ENCODE peak calls at places on chromosomes 12 and 14, in five cellular contexts. One of them, this sample, is unnamed.

GRCh38 chr12:60148109-60148508 is 552.3 kb downstream of the SLC16A7 start:
- DNase-seq in mesothelial cell of epicardium: no peak
- DNase-seq in DMS79 treated with DMSO at 0.1 percent for 48 hours: no peak
- DNase-seq in ELR: peak
- DNase-seq in frontal cortex: no peak
- DNase-seq in this sample: no peak

GRCh38 chr12:26466709-26467108 is 271.3 kb downstream of the SSPN start:
- DNase-seq in mesothelial cell of epicardium: no peak
- DNase-seq in DMS79 treated with DMSO at 0.1 percent for 48 hours: peak
- DNase-seq in ELR: no peak
- DNase-seq in frontal cortex: no peak
- DNase-seq in this sample: no peak

GRCh38 chr12:52010152-52010622 is 3.4 kb downstream of the TAMALIN start:
- DNase-seq in mesothelial cell of epicardium: peak
- DNase-seq in DMS79 treated with DMSO at 0.1 percent for 48 hours: no peak
- DNase-seq in ELR: peak
- DNase-seq in frontal cortex: peak
- DNase-seq in this sample: no peak

GRCh38 chr12:94714378-94714777 is 64.0 kb upstream of the TMCC3 start:
- DNase-seq in mesothelial cell of epicardium: no peak
- DNase-seq in DMS79 treated with DMSO at 0.1 percent for 48 hours: no peak
- DNase-seq in ELR: peak
- DNase-seq in frontal cortex: no peak
- DNase-seq in this sample: no peak

GRCh38 chr12:66516133-66516532 is 162.7 kb downstream of the GRIP1 start:
- DNase-seq in mesothelial cell of epicardium: no peak
- DNase-seq in DMS79 treated with DMSO at 0.1 percent for 48 hours: no peak
- DNase-seq in ELR: peak
- DNase-seq in frontal cortex: no peak
- DNase-seq in this sample: no peak

GRCh38 chr12:31965090-31965489 is 5.9 kb downstream of the RESF1 start:
- DNase-seq in mesothelial cell of epicardium: no peak
- DNase-seq in DMS79 treated with DMSO at 0.1 percent for 48 hours: no peak
- DNase-seq in ELR: no peak
- DNase-seq in frontal cortex: no peak
- DNase-seq in this sample: no peak

GRCh38 chr14:95078841-95079240 is 78.5 kb downstream of the DICER1 start:
- DNase-seq in mesothelial cell of epicardium: no peak
- DNase-seq in DMS79 treated with DMSO at 0.1 percent for 48 hours: no peak
- DNase-seq in ELR: no peak
- DNase-seq in frontal cortex: no peak
- DNase-seq in this sample: no peak

GRCh38 chr12:105946541-105946940 is 192.2 kb downstream of the NUAK1 start:
- DNase-seq in mesothelial cell of epicardium: no peak
- DNase-seq in DMS79 treated with DMSO at 0.1 percent for 48 hours: no peak
- DNase-seq in ELR: no peak
- DNase-seq in frontal cortex: no peak
- DNase-seq in this sample: no peak

GRCh38 chr14:30581283-30581625 is 22.3 kb downstream of the G2E3 start:
- DNase-seq in mesothelial cell of epicardium: no peak
- DNase-seq in DMS79 treated with DMSO at 0.1 percent for 48 hours: no peak
- DNase-seq in ELR: no peak
- DNase-seq in frontal cortex: no peak
- DNase-seq in this sample: no peak

GRCh38 chr12:101829639-101830390 is 944 bp downstream of the GNPTAB start:
- DNase-seq in mesothelial cell of epicardium: no peak
- DNase-seq in DMS79 treated with DMSO at 0.1 percent for 48 hours: peak
- DNase-seq in ELR: peak
- DNase-seq in frontal cortex: no peak
- DNase-seq in this sample: no peak

GRCh38 chr12:51533799-51534198 is 57.2 kb upstream of the SCN8A start:
- DNase-seq in mesothelial cell of epicardium: no peak
- DNase-seq in DMS79 treated with DMSO at 0.1 percent for 48 hours: peak
- DNase-seq in ELR: peak
- DNase-seq in frontal cortex: no peak
- DNase-seq in this sample: no peak

GRCh38 chr12:105334001-105334400 is 3.5 kb downstream of the C12orf75 start:
- DNase-seq in mesothelial cell of epicardium: no peak
- DNase-seq in DMS79 treated with DMSO at 0.1 percent for 48 hours: peak
- DNase-seq in ELR: peak
- DNase-seq in frontal cortex: no peak
- DNase-seq in this sample: no peak

GRCh38 chr12:127143020-127143419 is 1124.0 kb upstream of the TMEM132C start:
- DNase-seq in mesothelial cell of epicardium: no peak
- DNase-seq in DMS79 treated with DMSO at 0.1 percent for 48 hours: no peak
- DNase-seq in ELR: no peak
- DNase-seq in frontal cortex: no peak
- DNase-seq in this sample: no peak

GRCh38 chr14:100740196-100740825 is 13.6 kb downstream of the DLK1 start:
- DNase-seq in mesothelial cell of epicardium: no peak
- DNase-seq in DMS79 treated with DMSO at 0.1 percent for 48 hours: no peak
- DNase-seq in ELR: no peak
- DNase-seq in frontal cortex: no peak
- DNase-seq in this sample: no peak

GRCh38 chr14:59055439-59056045 is 132.9 kb upstream of the DAAM1 start:
- DNase-seq in mesothelial cell of epicardium: no peak
- DNase-seq in DMS79 treated with DMSO at 0.1 percent for 48 hours: peak
- DNase-seq in ELR: peak
- DNase-seq in frontal cortex: peak
- DNase-seq in this sample: no peak

GRCh38 chr12:8038659-8039114 is 6.2 kb downstream of the FOXJ2 start:
- DNase-seq in mesothelial cell of epicardium: no peak
- DNase-seq in DMS79 treated with DMSO at 0.1 percent for 48 hours: peak
- DNase-seq in ELR: no peak
- DNase-seq in frontal cortex: no peak
- DNase-seq in this sample: no peak

GRCh38 chr14:69980457-69981414 is 101.5 kb downstream of the SMOC1 start:
- DNase-seq in mesothelial cell of epicardium: no peak
- DNase-seq in DMS79 treated with DMSO at 0.1 percent for 48 hours: no peak
- DNase-seq in ELR: no peak
- DNase-seq in frontal cortex: peak
- DNase-seq in this sample: no peak

GRCh38 chr14:23024612-23025075 is 10.1 kb downstream of the PSMB5 start:
- DNase-seq in mesothelial cell of epicardium: no peak
- DNase-seq in DMS79 treated with DMSO at 0.1 percent for 48 hours: no peak
- DNase-seq in ELR: no peak
- DNase-seq in frontal cortex: no peak
- DNase-seq in this sample: no peak

GRCh38 chr14:50064993-50065392 is 51.4 kb downstream of the VCPKMT start:
- DNase-seq in mesothelial cell of epicardium: no peak
- DNase-seq in DMS79 treated with DMSO at 0.1 percent for 48 hours: no peak
- DNase-seq in ELR: peak
- DNase-seq in frontal cortex: no peak
- DNase-seq in this sample: no peak

GRCh38 chr12:116933512-116934246 is 22.9 kb downstream of the FBXW8 start:
- DNase-seq in mesothelial cell of epicardium: no peak
- DNase-seq in DMS79 treated with DMSO at 0.1 percent for 48 hours: no peak
- DNase-seq in ELR: no peak
- DNase-seq in frontal cortex: no peak
- DNase-seq in this sample: no peak

GRCh38 chr12:64694130-64695078 is 64.8 kb downstream of the GNS start:
- DNase-seq in mesothelial cell of epicardium: no peak
- DNase-seq in DMS79 treated with DMSO at 0.1 percent for 48 hours: no peak
- DNase-seq in ELR: no peak
- DNase-seq in frontal cortex: no peak
- DNase-seq in this sample: no peak

GRCh38 chr14:61575751-61576150 is 119.6 kb upstream of the HIF1A start:
- DNase-seq in mesothelial cell of epicardium: no peak
- DNase-seq in DMS79 treated with DMSO at 0.1 percent for 48 hours: no peak
- DNase-seq in ELR: peak
- DNase-seq in frontal cortex: no peak
- DNase-seq in this sample: no peak

GRCh38 chr12:14629832-14630688 is 62.4 kb upstream of the PLBD1 start:
- DNase-seq in mesothelial cell of epicardium: peak
- DNase-seq in DMS79 treated with DMSO at 0.1 percent for 48 hours: peak
- DNase-seq in ELR: peak
- DNase-seq in frontal cortex: peak
- DNase-seq in this sample: peak

GRCh38 chr14:94485944-94486841 is 10.2 kb upstream of the SERPINA9 start:
- DNase-seq in mesothelial cell of epicardium: peak
- DNase-seq in DMS79 treated with DMSO at 0.1 percent for 48 hours: peak
- DNase-seq in ELR: peak
- DNase-seq in frontal cortex: peak
- DNase-seq in this sample: no peak

GRCh38 chr12:117518594-117519270 is 157.3 kb upstream of the NOS1 start:
- DNase-seq in mesothelial cell of epicardium: no peak
- DNase-seq in DMS79 treated with DMSO at 0.1 percent for 48 hours: no peak
- DNase-seq in ELR: no peak
- DNase-seq in frontal cortex: no peak
- DNase-seq in this sample: no peak

GRCh38 chr12:90075685-90076084 is 367.0 kb upstream of the ATP2B1 start:
- DNase-seq in mesothelial cell of epicardium: no peak
- DNase-seq in DMS79 treated with DMSO at 0.1 percent for 48 hours: no peak
- DNase-seq in ELR: no peak
- DNase-seq in frontal cortex: no peak
- DNase-seq in this sample: no peak

GRCh38 chr14:21053184-21054122 is 4.2 kb upstream of the RNASE8 start:
- DNase-seq in mesothelial cell of epicardium: no peak
- DNase-seq in DMS79 treated with DMSO at 0.1 percent for 48 hours: no peak
- DNase-seq in ELR: no peak
- DNase-seq in frontal cortex: no peak
- DNase-seq in this sample: no peak

GRCh38 chr14:71472281-71472960 is 459.8 kb upstream of the RGS6 start:
- DNase-seq in mesothelial cell of epicardium: no peak
- DNase-seq in DMS79 treated with DMSO at 0.1 percent for 48 hours: peak
- DNase-seq in ELR: peak
- DNase-seq in frontal cortex: no peak
- DNase-seq in this sample: no peak

GRCh38 chr12:51391047-51391837 is at the start of gene GALNT6:
- DNase-seq in mesothelial cell of epicardium: peak
- DNase-seq in DMS79 treated with DMSO at 0.1 percent for 48 hours: no peak
- DNase-seq in ELR: peak
- DNase-seq in frontal cortex: peak
- DNase-seq in this sample: peak

GRCh38 chr14:58717821-58718220 is 80.1 kb downstream of the DACT1 start:
- DNase-seq in mesothelial cell of epicardium: no peak
- DNase-seq in DMS79 treated with DMSO at 0.1 percent for 48 hours: no peak
- DNase-seq in ELR: no peak
- DNase-seq in frontal cortex: no peak
- DNase-seq in this sample: no peak

GRCh38 chr12:85661461-85662208 is 174.6 kb downstream of the RASSF9 start:
- DNase-seq in mesothelial cell of epicardium: no peak
- DNase-seq in DMS79 treated with DMSO at 0.1 percent for 48 hours: no peak
- DNase-seq in ELR: no peak
- DNase-seq in frontal cortex: no peak
- DNase-seq in this sample: no peak

GRCh38 chr14:74975059-74975810 is 19.8 kb upstream of the PGF start:
- DNase-seq in mesothelial cell of epicardium: no peak
- DNase-seq in DMS79 treated with DMSO at 0.1 percent for 48 hours: no peak
- DNase-seq in ELR: no peak
- DNase-seq in frontal cortex: no peak
- DNase-seq in this sample: no peak

GRCh38 chr14:73764881-73765280 is 50.7 kb upstream of the PNMA1 start:
- DNase-seq in mesothelial cell of epicardium: no peak
- DNase-seq in DMS79 treated with DMSO at 0.1 percent for 48 hours: peak
- DNase-seq in ELR: no peak
- DNase-seq in frontal cortex: no peak
- DNase-seq in this sample: no peak

GRCh38 chr12:104420868-104421267 is 35.9 kb upstream of the CHST11 start:
- DNase-seq in mesothelial cell of epicardium: no peak
- DNase-seq in DMS79 treated with DMSO at 0.1 percent for 48 hours: no peak
- DNase-seq in ELR: no peak
- DNase-seq in frontal cortex: no peak
- DNase-seq in this sample: no peak

GRCh38 chr14:29222671-29223268 is 456.2 kb downstream of the FOXG1 start:
- DNase-seq in mesothelial cell of epicardium: no peak
- DNase-seq in DMS79 treated with DMSO at 0.1 percent for 48 hours: peak
- DNase-seq in ELR: peak
- DNase-seq in frontal cortex: no peak
- DNase-seq in this sample: no peak

GRCh38 chr12:84874125-84874824 is 38.3 kb downstream of the SLC6A15 start:
- DNase-seq in mesothelial cell of epicardium: no peak
- DNase-seq in DMS79 treated with DMSO at 0.1 percent for 48 hours: peak
- DNase-seq in ELR: peak
- DNase-seq in frontal cortex: peak
- DNase-seq in this sample: peak

GRCh38 chr12:92412931-92413685 is 267.5 kb upstream of the BTG1 start:
- DNase-seq in mesothelial cell of epicardium: no peak
- DNase-seq in DMS79 treated with DMSO at 0.1 percent for 48 hours: no peak
- DNase-seq in ELR: no peak
- DNase-seq in frontal cortex: no peak
- DNase-seq in this sample: no peak

GRCh38 chr12:4506870-4507269 is 31.8 kb upstream of the RAD51AP1 start:
- DNase-seq in mesothelial cell of epicardium: no peak
- DNase-seq in DMS79 treated with DMSO at 0.1 percent for 48 hours: no peak
- DNase-seq in ELR: peak
- DNase-seq in frontal cortex: no peak
- DNase-seq in this sample: no peak